ENCODE peak calls at places on chromosome 22, in eight cellular contexts. K is PC-3, S is H9, F is neural progenitor cell, P is GM23248, V is HCT116, G is fibroblast of lung, Q is IMR-90. C is an unnamed sample.

GRCh38 chr22:46862418-46863324 is 100.2 kb downstream of the TBC1D22A start:
- DNase-seq in K (no peak), S (no peak), F (no peak), P (no peak), V (no peak), G (no peak), Q (no peak), C (no peak)

GRCh38 chr22:28021998-28022660 is 103.1 kb upstream of the PITPNB start:
- DNase-seq in K (no peak), S (no peak), F (no peak), P (no peak), V (no peak), G (no peak), Q (no peak), C (no peak)

GRCh38 chr22:33579448-33580093 is 340.7 kb downstream of the LARGE1 start:
- DNase-seq in K (peak), S (peak), F (peak), P (peak), V (peak), G (peak), Q (peak), C (peak)

GRCh38 chr22:45006873-45007246 is 2.9 kb downstream of the PHF21B start:
- DNase-seq in K (no peak), S (no peak), F (peak), P (no peak), V (no peak), G (no peak), Q (no peak), C (no peak)

GRCh38 chr22:32764330-32765116 is 37.0 kb upstream of the TIMP3 start:
- DNase-seq in K (no peak), S (no peak), F (no peak), P (peak), V (no peak), G (peak), Q (peak), C (peak)

GRCh38 chr22:43825651-43826050 is 13.5 kb upstream of the EFCAB6 start:
- DNase-seq in K (no peak), S (peak), F (no peak), P (peak), V (no peak), G (no peak), Q (no peak), C (no peak)

GRCh38 chr22:33557836-33558235 is 362.4 kb downstream of the LARGE1 start:
- DNase-seq in K (no peak), S (no peak), F (no peak), P (no peak), V (no peak), G (no peak), Q (no peak), C (no peak)

GRCh38 chr22:50252081-50253045 is 1.3 kb upstream of the HDAC10 start:
- DNase-seq in K (peak), S (peak), F (peak), P (peak), V (no peak), G (peak), Q (peak), C (no peak)

GRCh38 chr22:42937164-42937854 is 77.6 kb downstream of the PACSIN2 start:
- DNase-seq in K (peak), S (peak), F (no peak), P (peak), V (peak), G (peak), Q (peak), C (peak)

GRCh38 chr22:40595497-40596234 is 40.9 kb downstream of the MRTFA start:
- DNase-seq in K (no peak), S (no peak), F (no peak), P (peak), V (no peak), G (no peak), Q (no peak), C (no peak)

GRCh38 chr22:40592352-40593113 is 44.0 kb downstream of the MRTFA start:
- DNase-seq in K (no peak), S (no peak), F (no peak), P (no peak), V (no peak), G (no peak), Q (no peak), C (no peak)

GRCh38 chr22:40593460-40594273 is 42.9 kb downstream of the MRTFA start:
- DNase-seq in K (no peak), S (no peak), F (no peak), P (no peak), V (no peak), G (no peak), Q (no peak), C (no peak)

GRCh38 chr22:40594346-40594745 is 42.2 kb downstream of the MRTFA start:
- DNase-seq in K (no peak), S (no peak), F (no peak), P (no peak), V (no peak), G (no peak), Q (no peak), C (no peak)

GRCh38 chr22:40594924-40595323 is 41.6 kb downstream of the MRTFA start:
- DNase-seq in K (no peak), S (no peak), F (no peak), P (no peak), V (no peak), G (no peak), Q (peak), C (no peak)
- H3K9ac ChIP-seq in K (no peak), S (no peak), F (no peak), P (no peak), V (no peak), G (no peak), Q (no peak), C (no peak)

DNA sequence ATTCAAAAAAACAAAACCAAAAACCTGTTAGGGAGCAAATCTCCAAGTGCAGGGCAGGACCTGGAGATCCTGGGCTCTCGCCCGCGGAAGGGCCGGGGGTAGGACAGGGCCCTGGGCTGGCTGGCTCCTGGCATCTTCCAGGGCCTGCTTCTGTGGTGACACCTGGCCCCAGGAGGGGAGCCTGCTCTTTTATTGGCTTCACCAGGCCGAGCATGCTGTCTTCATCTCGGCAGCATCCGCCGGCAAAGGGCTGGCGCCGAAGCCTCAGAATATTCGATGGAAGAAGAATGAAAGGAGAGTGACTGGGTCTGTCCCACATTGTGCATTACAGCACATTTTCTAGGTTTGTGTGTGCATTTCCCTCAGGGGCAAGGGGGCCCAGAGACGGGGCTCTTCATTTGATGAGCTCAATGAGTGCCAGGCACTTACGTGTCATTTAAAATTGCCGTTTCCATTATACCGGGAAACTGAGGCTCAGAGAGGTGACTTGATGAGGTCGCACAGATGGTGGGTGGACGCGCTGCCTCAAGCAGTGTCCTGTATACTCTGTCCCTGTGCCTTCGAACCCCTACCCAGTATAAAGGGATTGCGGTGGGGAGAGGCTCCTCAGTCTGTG is 70.0 kb downstream of the RBX1 start:
- DNase-seq in K (no peak), S (peak), F (peak), P (peak), V (no peak), G (no peak), Q (no peak), C (no peak)
- H3K4me2 ChIP-seq in K (peak), S (peak), F (peak), P (peak), V (peak), G (peak), Q (peak), C (peak)

GRCh38 chr22:23696326-23696851 is 5.6 kb downstream of the RGL4 start:
- DNase-seq in K (no peak), S (no peak), F (no peak), P (no peak), V (no peak), G (no peak), Q (peak), C (peak)
- H3K9ac ChIP-seq in K (no peak), S (no peak), F (no peak), P (no peak), V (no peak), G (no peak), Q (no peak), C (no peak)

GRCh38 chr22:41364955-41365354 is 16.8 kb upstream of the TEF start:
- DNase-seq in K (no peak), S (no peak), F (no peak), P (no peak), V (no peak), G (no peak), Q (no peak), C (no peak)
- H3K4me2 ChIP-seq in K (no peak), S (no peak), F (peak), P (no peak), V (no peak), G (no peak), Q (no peak), C (no peak)

DNA sequence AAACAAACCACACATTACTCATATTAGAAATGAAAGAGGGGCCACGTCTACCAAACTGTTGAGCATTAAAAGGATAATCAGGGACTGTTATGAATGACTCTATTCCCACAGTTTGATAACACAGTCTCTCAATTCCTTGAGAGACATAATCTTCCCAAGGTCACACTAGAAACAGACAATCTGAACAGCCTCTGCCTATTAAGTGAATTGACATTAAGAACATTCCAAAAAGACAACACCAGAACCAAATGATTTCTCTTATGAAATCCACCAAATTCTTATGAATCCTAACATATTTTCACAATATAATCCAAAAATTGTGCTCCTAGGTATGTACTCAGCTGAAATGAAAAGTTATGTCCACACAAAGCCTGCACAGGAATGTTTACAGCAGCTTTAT is 4.6 kb downstream of the RFPL1 start:
- DNase-seq in K (no peak), S (no peak), F (no peak), P (no peak), V (no peak), G (no peak), Q (no peak), C (no peak)
- H3K9ac ChIP-seq in K (no peak), S (no peak), F (no peak), P (no peak), V (no peak), G (no peak), Q (no peak), C (no peak)

GRCh38 chr22:37184380-37184755 is 3.7 kb downstream of the C1QTNF6 start:
- DNase-seq in K (no peak), S (no peak), F (no peak), P (no peak), V (no peak), G (no peak), Q (no peak), C (no peak)
- H3K4me2 ChIP-seq in K (no peak), S (no peak), F (no peak), P (no peak), V (no peak), G (no peak), Q (no peak), C (no peak)

GRCh38 chr22:23845661-23846469 is 7.1 kb upstream of the DERL3 start:
- DNase-seq in K (no peak), S (no peak), F (no peak), P (no peak), V (no peak), G (no peak), Q (no peak), C (no peak)
- H3K9ac ChIP-seq in K (no peak), S (no peak), F (no peak), P (no peak), V (no peak), G (no peak), Q (no peak), C (peak)